ENCODE peak calls at places on chromosome 4, in nine cellular contexts. M is kidney tubule cell; X is NCI-H187; B is SW 1271; Z is mucosa of descending colon; G is naive thymus-derived CD8-positive, alpha-beta T cell; C is HAP-1; T is NCI-H1105; P is mesendoderm. D is an unnamed sample.
A peak's percentile ranks its signal among the peaks of the same experiment; 100 is the strongest.

GRCh38 chr4:146059153-146059552 is 116.4 kb upstream of the LSM6 start:
- DNase-seq in G (no peak), T (no peak), C (no peak), B (no peak), P (no peak), Z (no peak), M (no peak), X (no peak), D (no peak)

GRCh38 chr4:139814285-139815015 is 148.8 kb downstream of the MGST2 start:
- DNase-seq in P (no peak), X (no peak), M (no peak), C (peak; percentile 14), G (no peak), Z (no peak), B (no peak), T (peak; percentile 52), D (no peak)

GRCh38 chr4:89434364-89434988 is 126.9 kb upstream of the GPRIN3 start:
- DNase-seq in T (no peak), Z (no peak), G (peak; percentile 48), X (peak; percentile 12), M (peak; percentile 49), P (peak; percentile 55), B (peak; percentile 27), C (peak; percentile 68), D (no peak)

GRCh38 chr4:155608231-155608885 is 58.3 kb upstream of the GUCY1A1 start:
- DNase-seq in Z (no peak), B (no peak), G (no peak), P (peak; percentile 4), X (no peak), C (no peak), M (peak; percentile 61), T (no peak), D (no peak)

GRCh38 chr4:121113680-121114079 is 41.3 kb upstream of the NDNF start:
- DNase-seq in C (no peak), X (no peak), G (no peak), T (no peak), P (no peak), M (no peak), Z (no peak), B (no peak), D (no peak)

GRCh38 chr4:69066945-69067344 is 29.3 kb upstream of the UGT2B7 start:
- DNase-seq in G (no peak), T (no peak), Z (no peak), B (no peak), C (no peak), M (peak; percentile 67), X (no peak), P (no peak), D (no peak)

GRCh38 chr4:176885224-176885623 is 92.5 kb upstream of the VEGFC start:
- DNase-seq in M (no peak), X (no peak), Z (no peak), C (no peak), G (no peak), P (no peak), B (no peak), T (no peak), D (no peak)

GRCh38 chr4:164997941-164998340 is 20.5 kb upstream of the TRIM61 start:
- DNase-seq in Z (no peak), P (no peak), X (no peak), M (no peak), T (peak; percentile 10), G (no peak), B (no peak), C (peak; percentile 11), D (no peak)

GRCh38 chr4:54941994-54942552 is 183.3 kb downstream of the KDR start:
- DNase-seq in Z (no peak), X (no peak), M (no peak), G (peak; percentile 79), C (no peak), P (no peak), T (peak; percentile 8), B (no peak), D (no peak)

GRCh38 chr4:7266525-7267292 is 74.4 kb downstream of the SORCS2 start:
- DNase-seq in X (no peak), C (no peak), M (peak; percentile 94), G (no peak), B (peak; percentile 56), Z (no peak), P (peak; percentile 86), T (no peak), D (peak; percentile 46)

GRCh38 chr4:66298596-66298995 is 628.3 kb upstream of the EPHA5 start:
- DNase-seq in P (no peak), C (no peak), Z (no peak), G (no peak), B (no peak), M (no peak), X (no peak), T (no peak), D (no peak)

GRCh38 chr4:173436149-173436579 is 37.2 kb upstream of the SCRG1 start:
- DNase-seq in G (no peak), M (peak; percentile 36), X (peak; percentile 5), Z (no peak), C (no peak), T (no peak), B (no peak), P (no peak), D (no peak)

GRCh38 chr4:48470570-48470969 is 12.6 kb upstream of the SLC10A4 start:
- DNase-seq in B (no peak), P (no peak), T (no peak), C (no peak), G (no peak), M (peak; percentile 6), X (no peak), Z (no peak), D (no peak)

GRCh38 chr4:122045533-122045932 is 93.7 kb upstream of the TRPC3 start:
- DNase-seq in T (peak; percentile 76), C (peak; percentile 33), B (peak; percentile 65), Z (no peak), P (no peak), X (peak; percentile 10), G (no peak), M (peak; percentile 98), D (peak; percentile 1)

D was measured in NT2/D1.